ENCODE peak calls at places on chromosomes 13 and 19, in seven cellular contexts. H, D, V, R, O, I and J are unnamed samples.

GRCh38 chr19:18542936-18543813 is at the start of gene FKBP8:
- DNase-seq in R (peak), V (peak), D (peak), I (peak), H (peak), O (peak), J (peak)

GRCh38 chr19:55494172-55494761 is 6.0 kb downstream of the SSC5D start:
- DNase-seq in H (no peak), I (no peak), O (no peak), R (no peak), D (no peak), V (peak), J (no peak)

GRCh38 chr19:18160792-18161690 is 8.1 kb downstream of the PIK3R2 start:
- DNase-seq in I (no peak), D (peak), O (no peak), V (peak), H (no peak), R (no peak), J (peak)

GRCh38 chr13:111844222-111844671 is 222.7 kb upstream of the SOX1 start:
- DNase-seq in I (no peak), O (no peak), H (no peak), V (no peak), R (no peak), D (no peak), J (no peak)

GRCh38 chr13:73449258-73449657 is 390.5 kb downstream of the KLF5 start:
- DNase-seq in O (no peak), H (no peak), V (no peak), R (no peak), D (no peak), I (no peak), J (no peak)

GRCh38 chr19:56291857-56292256 is 19.3 kb downstream of the EDDM13 start:
- DNase-seq in R (no peak), I (no peak), D (no peak), V (no peak), O (no peak), H (no peak), J (no peak)

GRCh38 chr19:10831980-10832658 is 3.9 kb downstream of the TMED1 start:
- DNase-seq in I (no peak), O (no peak), H (no peak), R (no peak), D (no peak), V (no peak), J (no peak)

GRCh38 chr19:35959040-35959967 is 23.1 kb downstream of the LRFN3 start:
- DNase-seq in D (peak), O (no peak), H (no peak), R (no peak), I (no peak), V (no peak), J (peak)

GRCh38 chr13:38417727-38418126 is 68.1 kb downstream of the UFM1 start:
- DNase-seq in D (no peak), I (no peak), V (peak), R (no peak), H (no peak), O (no peak), J (no peak)

GRCh38 chr13:99894835-99895427 is 76.6 kb downstream of the ZIC5 start:
- DNase-seq in R (no peak), H (no peak), O (no peak), D (peak), I (no peak), V (peak), J (no peak)

GRCh38 chr13:35927554-35927953 is 203.6 kb downstream of the DCLK1 start:
- DNase-seq in H (no peak), D (no peak), O (peak), I (no peak), V (peak), R (peak), J (no peak)

GRCh38 chr13:100100115-100100879 is 11.4 kb downstream of the PCCA start:
- DNase-seq in R (peak), V (peak), H (no peak), D (no peak), I (no peak), O (no peak), J (no peak)

GRCh38 chr19:31516756-31517155 is 167.5 kb upstream of the TSHZ3 start:
- DNase-seq in I (no peak), O (no peak), H (no peak), D (no peak), R (no peak), V (no peak), J (no peak)

GRCh38 chr13:73287871-73288270 is 229.1 kb downstream of the KLF5 start:
- DNase-seq in D (no peak), V (no peak), I (no peak), R (no peak), O (no peak), H (no peak), J (no peak)

GRCh38 chr19:12656899-12657571 is 9.5 kb downstream of the MAN2B1 start:
- DNase-seq in O (no peak), D (no peak), H (no peak), I (no peak), R (no peak), V (no peak), J (no peak)

GRCh38 chr13:32889986-32890565 is 126.1 kb upstream of the KL start:
- DNase-seq in D (no peak), R (no peak), O (no peak), I (no peak), H (no peak), V (no peak), J (no peak)

GRCh38 chr19:43425567-43426392 is 11.1 kb downstream of the TEX101 start:
- DNase-seq in V (peak), O (no peak), R (no peak), I (peak), D (peak), H (no peak), J (no peak)

GRCh38 chr19:50877338-50877737 is 4.1 kb downstream of the KLK2 start:
- DNase-seq in R (no peak), V (no peak), H (no peak), O (no peak), I (no peak), D (peak), J (no peak)

GRCh38 chr13:54029226-54029625 is 1000.6 kb downstream of the OLFM4 start:
- DNase-seq in O (no peak), D (no peak), H (no peak), I (no peak), R (no peak), V (no peak), J (no peak)

GRCh38 chr13:40445557-40445990 is 220.9 kb downstream of the FOXO1 start:
- DNase-seq in O (no peak), H (no peak), R (no peak), I (no peak), V (no peak), D (peak), J (no peak)

GRCh38 chr19:48244289-48244688 is 11.4 kb downstream of the CARD8 start:
- DNase-seq in V (no peak), D (no peak), O (no peak), H (no peak), R (no peak), I (no peak), J (no peak)

GRCh38 chr13:28744656-28745055 is 25.9 kb upstream of the SLC46A3 start:
- DNase-seq in O (no peak), D (no peak), R (no peak), H (no peak), I (no peak), V (no peak), J (no peak)
- H3K27ac ChIP-seq in O (no peak), D (peak), R (no peak), H (peak), I (no peak), V (no peak), J (peak)

DNA sequence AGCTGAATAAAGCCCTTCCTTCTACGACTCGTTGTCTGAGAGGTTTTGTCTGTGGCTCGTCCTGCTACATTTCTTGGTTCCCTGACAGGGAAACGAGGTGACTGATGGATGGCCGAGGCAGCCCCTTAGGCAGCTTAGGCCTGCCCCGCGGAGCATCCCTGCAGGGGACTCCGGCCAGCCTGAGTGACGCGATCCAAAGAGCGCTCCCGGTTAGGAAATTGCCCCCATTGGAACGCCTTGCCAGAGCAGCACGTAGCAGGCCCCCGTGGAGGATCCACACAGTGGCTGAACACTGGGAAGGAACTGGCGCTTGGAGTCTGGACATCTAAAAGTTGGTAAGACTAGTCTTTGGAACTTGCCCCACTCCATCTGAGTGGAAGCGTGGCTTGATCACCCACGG is 296.8 kb upstream of the SGCG start:
- DNase-seq in V (no peak), R (no peak), D (no peak), O (no peak), H (no peak), I (no peak), J (no peak)
- H3K27ac ChIP-seq in V (no peak), R (no peak), D (no peak), O (no peak), H (no peak), I (no peak), J (no peak)

GRCh38 chr13:44241638-44242037 is 132.0 kb upstream of the SERP2 start:
- DNase-seq in O (no peak), I (no peak), V (no peak), D (no peak), R (no peak), H (no peak), J (no peak)

GRCh38 chr13:44249439-44249838 is 124.2 kb upstream of the SERP2 start:
- DNase-seq in I (peak), D (peak), H (no peak), V (peak), O (no peak), R (peak), J (no peak)

GRCh38 chr13:44243198-44243852 is 130.3 kb upstream of the SERP2 start:
- DNase-seq in V (peak), O (no peak), R (no peak), H (peak), I (no peak), D (peak), J (peak)

GRCh38 chr13:44240611-44241010 is 133.0 kb upstream of the SERP2 start:
- DNase-seq in D (no peak), O (no peak), V (no peak), R (no peak), H (no peak), I (no peak), J (no peak)

DNA sequence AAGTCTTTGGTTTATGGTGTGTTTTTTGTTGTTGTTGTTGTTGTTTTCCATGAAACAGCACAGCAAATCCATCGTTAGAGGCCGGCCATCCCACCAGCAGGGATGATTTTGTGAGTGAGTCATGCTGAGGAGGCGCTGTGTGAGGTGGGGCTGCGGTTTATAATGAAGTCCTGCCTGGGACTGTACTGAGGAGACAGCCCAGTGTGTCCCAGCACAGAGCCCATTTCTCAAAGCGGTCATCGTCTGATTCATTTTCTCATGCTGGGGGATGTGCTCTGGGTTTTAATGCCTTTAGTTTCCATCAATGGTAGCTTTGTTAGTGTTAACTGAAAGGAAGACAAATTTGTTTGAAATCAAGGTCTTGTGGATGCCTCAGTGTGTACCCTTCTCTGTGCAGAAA is 129.3 kb upstream of the SERP2 start:
- DNase-seq in I (no peak), D (no peak), H (no peak), O (no peak), V (peak), R (no peak), J (no peak)
- H3K27ac ChIP-seq in I (peak), D (no peak), H (peak), O (no peak), V (no peak), R (no peak), J (peak)

GRCh38 chr19:660793-661426 is 2.1 kb downstream of the RNF126 start:
- DNase-seq in R (no peak), H (no peak), V (no peak), D (peak), O (no peak), I (no peak), J (no peak)
- H3K27ac ChIP-seq in R (no peak), H (no peak), V (peak), D (peak), O (no peak), I (peak), J (peak)

GRCh38 chr13:75458696-75459422 is 23.1 kb downstream of the TBC1D4 start:
- DNase-seq in I (peak), V (no peak), D (peak), H (no peak), R (no peak), O (no peak), J (no peak)
- H3K27ac ChIP-seq in I (peak), V (no peak), D (peak), H (no peak), R (no peak), O (no peak), J (no peak)

GRCh38 chr19:2634960-2635359 is 67.5 kb downstream of the GNG7 start:
- DNase-seq in H (no peak), D (no peak), R (no peak), I (no peak), O (no peak), V (no peak), J (no peak)
- H3K27ac ChIP-seq in H (peak), D (no peak), R (no peak), I (no peak), O (peak), V (no peak), J (peak)

GRCh38 chr19:49790866-49791265 is 22.2 kb downstream of the FUZ start:
- DNase-seq in R (no peak), O (no peak), D (no peak), H (no peak), V (peak), I (no peak), J (no peak)
- H3K27ac ChIP-seq in R (no peak), O (no peak), D (no peak), H (no peak), V (no peak), I (no peak), J (no peak)

GRCh38 chr13:112979406-112979902 is 10.4 kb downstream of the MCF2L start:
- DNase-seq in V (no peak), H (no peak), O (no peak), I (no peak), D (no peak), R (no peak), J (no peak)
- H3K27ac ChIP-seq in V (no peak), H (peak), O (no peak), I (peak), D (peak), R (no peak), J (peak)

GRCh38 chr19:44848805-44849457 is 2.8 kb downstream of the NECTIN2 start:
- DNase-seq in H (no peak), I (no peak), O (no peak), V (no peak), D (no peak), R (no peak), J (no peak)

GRCh38 chr19:44847144-44848035 is 1.3 kb downstream of the NECTIN2 start:
- DNase-seq in R (no peak), O (no peak), V (peak), I (peak), D (peak), H (no peak), J (no peak)

GRCh38 chr19:44848036-44848804 is 2.1 kb downstream of the NECTIN2 start:
- DNase-seq in I (no peak), D (no peak), O (no peak), V (peak), R (no peak), H (no peak), J (no peak)

GRCh38 chr19:44850641-44851109 is 4.6 kb downstream of the NECTIN2 start:
- DNase-seq in O (no peak), D (no peak), R (no peak), I (no peak), V (no peak), H (no peak), J (no peak)

DNA sequence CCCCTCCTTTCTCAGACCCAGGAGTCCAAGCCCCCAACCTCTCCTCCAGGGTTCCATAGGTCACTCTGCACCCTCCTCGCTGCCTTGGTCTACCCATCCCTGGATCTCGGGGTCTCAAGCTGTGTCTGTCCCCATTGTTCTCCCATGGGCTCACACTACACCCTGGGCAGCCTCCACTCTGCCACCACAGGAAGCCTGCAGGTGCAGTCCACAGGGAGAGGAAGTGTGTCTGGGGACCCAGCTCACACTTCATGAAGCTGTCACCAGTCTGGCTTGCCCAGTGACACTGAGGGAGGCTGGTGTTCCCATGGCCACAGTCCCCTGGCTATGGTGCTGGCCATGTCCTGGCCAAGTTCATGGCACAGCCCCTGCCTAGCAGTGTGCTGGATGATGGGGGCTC is 5.3 kb downstream of the NECTIN2 start:
- DNase-seq in I (no peak), V (no peak), D (no peak), H (no peak), O (no peak), R (no peak), J (no peak)
- H3K27ac ChIP-seq in I (peak), V (no peak), D (no peak), H (no peak), O (no peak), R (no peak), J (no peak)

GRCh38 chr13:94371855-94372254 is 107.6 kb downstream of the DCT start:
- DNase-seq in O (no peak), D (no peak), V (no peak), R (no peak), I (no peak), H (no peak), J (no peak)

GRCh38 chr13:94369862-94370491 is 109.5 kb downstream of the DCT start:
- DNase-seq in D (peak), I (no peak), R (peak), H (no peak), O (no peak), V (peak), J (no peak)

GRCh38 chr13:94362411-94362909 is 117.0 kb downstream of the DCT start:
- DNase-seq in V (peak), I (no peak), R (peak), O (peak), H (no peak), D (peak), J (peak)

GRCh38 chr13:94366677-94367076 is 112.8 kb downstream of the DCT start:
- DNase-seq in V (no peak), O (no peak), D (no peak), I (no peak), R (no peak), H (no peak), J (no peak)
- H3K27ac ChIP-seq in V (no peak), O (no peak), D (no peak), I (no peak), R (no peak), H (no peak), J (no peak)